ENCODE peak calls at places on chromosomes 5 and 9, in six cellular contexts. One of them, this sample, is unnamed.

GRCh38 chr9:98094316-98094715 is 24.7 kb downstream of the TRIM14 start:
- DNase-seq in HepG2: no peak
- DNase-seq in kidney: no peak
- DNase-seq in colonic mucosa: no peak
- DNase-seq in endothelial cell of umbilical vein: no peak
- DNase-seq in GM23248: no peak
- DNase-seq in this sample: no peak

GRCh38 chr5:78162253-78162862 is 132.1 kb downstream of the AP3B1 start:
- DNase-seq in HepG2: peak
- DNase-seq in kidney: no peak
- DNase-seq in colonic mucosa: no peak
- DNase-seq in endothelial cell of umbilical vein: peak
- DNase-seq in GM23248: peak
- DNase-seq in this sample: peak

GRCh38 chr5:136811086-136811485 is 445.7 kb upstream of the TRPC7 start:
- DNase-seq in HepG2: no peak
- DNase-seq in kidney: no peak
- DNase-seq in colonic mucosa: no peak
- DNase-seq in endothelial cell of umbilical vein: peak
- DNase-seq in GM23248: peak
- DNase-seq in this sample: no peak

GRCh38 chr9:76717611-76718010 is 46.6 kb upstream of the PCA3 start:
- DNase-seq in HepG2: no peak
- DNase-seq in kidney: no peak
- DNase-seq in colonic mucosa: no peak
- DNase-seq in endothelial cell of umbilical vein: peak
- DNase-seq in GM23248: peak
- DNase-seq in this sample: no peak

GRCh38 chr5:130549884-130550552 is 615.0 kb downstream of the HINT1 start:
- DNase-seq in HepG2: peak
- DNase-seq in kidney: no peak
- DNase-seq in colonic mucosa: no peak
- DNase-seq in endothelial cell of umbilical vein: peak
- DNase-seq in GM23248: peak
- DNase-seq in this sample: no peak

GRCh38 chr9:32584784-32585183 is 11.8 kb upstream of the NDUFB6 start:
- DNase-seq in HepG2: no peak
- DNase-seq in kidney: no peak
- DNase-seq in colonic mucosa: no peak
- DNase-seq in endothelial cell of umbilical vein: peak
- DNase-seq in GM23248: peak
- DNase-seq in this sample: no peak

GRCh38 chr5:35468811-35469210 is 148.9 kb upstream of the SPEF2 start:
- DNase-seq in HepG2: no peak
- DNase-seq in kidney: no peak
- DNase-seq in colonic mucosa: no peak
- DNase-seq in endothelial cell of umbilical vein: no peak
- DNase-seq in GM23248: no peak
- DNase-seq in this sample: no peak

GRCh38 chr9:126106404-126106803 is 220.2 kb upstream of the MVB12B start:
- DNase-seq in HepG2: no peak
- DNase-seq in kidney: no peak
- DNase-seq in colonic mucosa: no peak
- DNase-seq in endothelial cell of umbilical vein: no peak
- DNase-seq in GM23248: no peak
- DNase-seq in this sample: no peak

GRCh38 chr9:137783521-137783920 is 94.1 kb upstream of the CACNA1B start:
- DNase-seq in HepG2: no peak
- DNase-seq in kidney: peak
- DNase-seq in colonic mucosa: no peak
- DNase-seq in endothelial cell of umbilical vein: no peak
- DNase-seq in GM23248: no peak
- DNase-seq in this sample: no peak

GRCh38 chr9:83472764-83473163 is 65.4 kb downstream of the FRMD3 start:
- DNase-seq in HepG2: no peak
- DNase-seq in kidney: no peak
- DNase-seq in colonic mucosa: no peak
- DNase-seq in endothelial cell of umbilical vein: no peak
- DNase-seq in GM23248: no peak
- DNase-seq in this sample: no peak

GRCh38 chr5:95285406-95285761 is 490 bp upstream of the MCTP1 start:
- DNase-seq in HepG2: no peak
- DNase-seq in kidney: no peak
- DNase-seq in colonic mucosa: no peak
- DNase-seq in endothelial cell of umbilical vein: peak
- DNase-seq in GM23248: no peak
- DNase-seq in this sample: no peak

GRCh38 chr9:109912082-109912581 is 132.1 kb downstream of the PALM2AKAP2 start:
- DNase-seq in HepG2: no peak
- DNase-seq in kidney: no peak
- DNase-seq in colonic mucosa: no peak
- DNase-seq in endothelial cell of umbilical vein: peak
- DNase-seq in GM23248: peak
- DNase-seq in this sample: no peak

GRCh38 chr5:139696167-139696893 is 48.2 kb downstream of the CXXC5 start:
- DNase-seq in HepG2: no peak
- DNase-seq in kidney: no peak
- DNase-seq in colonic mucosa: no peak
- DNase-seq in endothelial cell of umbilical vein: no peak
- DNase-seq in GM23248: peak
- DNase-seq in this sample: no peak

GRCh38 chr9:14532716-14533115 is 160.5 kb downstream of the ZDHHC21 start:
- DNase-seq in HepG2: peak
- DNase-seq in kidney: no peak
- DNase-seq in colonic mucosa: no peak
- DNase-seq in endothelial cell of umbilical vein: no peak
- DNase-seq in GM23248: peak
- DNase-seq in this sample: no peak

GRCh38 chr9:124282442-124283231 is 24.9 kb downstream of the NEK6 start:
- DNase-seq in HepG2: peak
- DNase-seq in kidney: peak
- DNase-seq in colonic mucosa: peak
- DNase-seq in endothelial cell of umbilical vein: no peak
- DNase-seq in GM23248: no peak
- DNase-seq in this sample: no peak

GRCh38 chr5:61966991-61967390 is 339.0 kb upstream of the KIF2A start:
- DNase-seq in HepG2: no peak
- DNase-seq in kidney: no peak
- DNase-seq in colonic mucosa: no peak
- DNase-seq in endothelial cell of umbilical vein: no peak
- DNase-seq in GM23248: no peak
- DNase-seq in this sample: no peak

GRCh38 chr5:40904205-40904993 is 4.9 kb upstream of the C7 start:
- DNase-seq in HepG2: peak
- DNase-seq in kidney: no peak
- DNase-seq in colonic mucosa: peak
- DNase-seq in endothelial cell of umbilical vein: peak
- DNase-seq in GM23248: peak
- DNase-seq in this sample: peak

GRCh38 chr9:13110766-13111400 is 168.6 kb downstream of the MPDZ start:
- DNase-seq in HepG2: no peak
- DNase-seq in kidney: no peak
- DNase-seq in colonic mucosa: no peak
- DNase-seq in endothelial cell of umbilical vein: no peak
- DNase-seq in GM23248: peak
- DNase-seq in this sample: no peak

GRCh38 chr9:128091144-128091543 is 23.1 kb downstream of the SLC25A25 start:
- DNase-seq in HepG2: no peak
- DNase-seq in kidney: peak
- DNase-seq in colonic mucosa: no peak
- DNase-seq in endothelial cell of umbilical vein: peak
- DNase-seq in GM23248: peak
- DNase-seq in this sample: no peak

GRCh38 chr5:8081179-8081578 is 212.2 kb downstream of the MTRR start:
- DNase-seq in HepG2: no peak
- DNase-seq in kidney: no peak
- DNase-seq in colonic mucosa: no peak
- DNase-seq in endothelial cell of umbilical vein: no peak
- DNase-seq in GM23248: no peak
- DNase-seq in this sample: no peak

GRCh38 chr9:98484218-98484617 is 224.5 kb downstream of the GABBR2 start:
- DNase-seq in HepG2: no peak
- DNase-seq in kidney: no peak
- DNase-seq in colonic mucosa: no peak
- DNase-seq in endothelial cell of umbilical vein: no peak
- DNase-seq in GM23248: peak
- DNase-seq in this sample: no peak

GRCh38 chr5:53601570-53601969 is 41.1 kb downstream of the NDUFS4 start:
- DNase-seq in HepG2: peak
- DNase-seq in kidney: no peak
- DNase-seq in colonic mucosa: no peak
- DNase-seq in endothelial cell of umbilical vein: no peak
- DNase-seq in GM23248: no peak
- DNase-seq in this sample: no peak

GRCh38 chr5:181234455-181235306 is 9.0 kb downstream of the RACK1 start:
- DNase-seq in HepG2: no peak
- DNase-seq in kidney: no peak
- DNase-seq in colonic mucosa: no peak
- DNase-seq in endothelial cell of umbilical vein: no peak
- DNase-seq in GM23248: no peak
- DNase-seq in this sample: no peak

GRCh38 chr5:38154615-38155204 is 103.6 kb upstream of the EGFLAM start:
- DNase-seq in HepG2: peak
- DNase-seq in kidney: no peak
- DNase-seq in colonic mucosa: no peak
- DNase-seq in endothelial cell of umbilical vein: no peak
- DNase-seq in GM23248: no peak
- DNase-seq in this sample: no peak
- H3K9ac ChIP-seq in HepG2: no peak
- H3K9ac ChIP-seq in kidney: no peak
- H3K9ac ChIP-seq in colonic mucosa: no peak
- H3K9ac ChIP-seq in endothelial cell of umbilical vein: no peak
- H3K9ac ChIP-seq in GM23248: no peak
- H3K9ac ChIP-seq in this sample: no peak

DNA sequence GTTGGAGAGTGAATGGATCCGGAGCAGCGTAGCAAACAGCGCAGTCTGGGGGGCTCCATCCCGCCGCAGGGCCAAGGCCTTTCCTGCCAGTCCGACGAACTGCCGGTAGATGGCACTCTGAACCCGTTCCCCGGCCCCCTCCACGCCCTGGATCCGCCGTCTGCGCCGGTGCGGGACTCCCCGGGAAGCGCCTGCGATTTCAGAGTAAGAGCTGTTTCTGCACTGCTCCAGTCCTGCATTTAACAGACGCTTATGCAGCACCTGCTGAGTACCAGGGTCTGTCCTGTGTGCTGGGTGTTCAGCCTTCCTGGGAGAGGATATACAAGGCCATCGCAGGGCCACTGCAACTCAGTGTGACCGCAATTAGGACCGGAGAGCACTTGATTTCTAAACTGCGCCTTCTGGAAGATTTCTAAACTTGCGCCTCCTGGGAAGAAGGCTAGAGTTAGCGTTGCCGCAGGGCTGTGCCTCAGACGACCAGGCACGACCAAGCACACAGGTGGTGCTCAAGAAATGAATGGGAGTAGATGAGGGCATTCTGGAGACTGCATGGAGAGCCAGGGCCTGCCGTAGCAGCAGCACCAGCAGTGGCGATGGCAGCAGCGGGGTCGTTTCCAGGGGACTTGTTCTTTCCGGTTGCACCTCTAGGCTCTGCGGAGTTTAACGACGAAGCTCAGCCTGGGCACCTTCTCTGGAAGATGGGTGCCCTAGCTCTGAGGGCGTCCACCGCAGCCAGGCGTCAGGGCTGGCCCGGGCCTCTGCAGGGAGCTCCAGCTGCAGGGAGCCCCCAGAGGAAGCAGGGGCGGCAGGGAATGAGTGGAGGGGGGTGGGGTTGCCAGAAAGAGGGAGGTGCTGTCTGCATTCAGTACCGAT is 14.3 kb upstream of the TIFAB start:
- DNase-seq in HepG2: peak
- DNase-seq in kidney: peak
- DNase-seq in colonic mucosa: peak
- DNase-seq in endothelial cell of umbilical vein: peak
- DNase-seq in GM23248: peak
- DNase-seq in this sample: no peak
- H3K9ac ChIP-seq in HepG2: no peak
- H3K9ac ChIP-seq in kidney: no peak
- H3K9ac ChIP-seq in colonic mucosa: no peak
- H3K9ac ChIP-seq in endothelial cell of umbilical vein: no peak
- H3K9ac ChIP-seq in GM23248: no peak
- H3K9ac ChIP-seq in this sample: no peak

DNA sequence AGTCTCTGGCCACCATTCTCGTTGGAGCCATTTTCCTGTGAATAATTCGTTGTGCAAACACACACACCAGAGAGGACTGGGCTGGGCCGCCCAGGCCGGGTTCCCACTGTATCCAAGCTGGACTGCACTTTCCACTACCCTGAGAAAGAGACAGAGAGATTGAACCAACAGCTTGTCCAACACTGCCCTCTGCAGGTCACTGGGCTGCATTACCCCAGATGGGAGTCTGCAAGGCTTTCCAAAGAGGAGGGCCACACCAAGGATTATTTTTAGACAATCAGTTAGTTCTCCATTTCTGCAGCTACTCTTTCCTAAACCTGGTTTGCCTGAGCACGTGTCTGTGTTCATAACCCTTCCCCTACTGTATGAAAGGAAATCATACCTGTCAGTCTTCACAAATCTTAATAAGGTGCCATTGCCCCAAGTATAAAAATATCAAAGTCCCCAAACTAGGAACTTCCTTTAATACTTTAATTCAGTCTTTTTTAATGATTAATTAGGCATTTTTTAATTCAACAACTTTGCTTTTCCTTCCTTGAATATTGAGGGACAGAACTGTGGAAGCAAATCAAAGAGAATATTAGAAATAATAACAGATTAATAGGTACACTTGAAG is 13.3 kb upstream of the FGF1 start:
- DNase-seq in HepG2: peak
- DNase-seq in kidney: peak
- DNase-seq in colonic mucosa: peak
- DNase-seq in endothelial cell of umbilical vein: peak
- DNase-seq in GM23248: peak
- DNase-seq in this sample: peak
- H3K9ac ChIP-seq in HepG2: no peak
- H3K9ac ChIP-seq in kidney: peak
- H3K9ac ChIP-seq in colonic mucosa: no peak
- H3K9ac ChIP-seq in endothelial cell of umbilical vein: no peak
- H3K9ac ChIP-seq in GM23248: no peak
- H3K9ac ChIP-seq in this sample: no peak

GRCh38 chr5:172775326-172776234 is 4.6 kb upstream of the DUSP1 start:
- DNase-seq in HepG2: peak
- DNase-seq in kidney: no peak
- DNase-seq in colonic mucosa: peak
- DNase-seq in endothelial cell of umbilical vein: no peak
- DNase-seq in GM23248: peak
- DNase-seq in this sample: no peak
- H3K9ac ChIP-seq in HepG2: peak
- H3K9ac ChIP-seq in kidney: no peak
- H3K9ac ChIP-seq in colonic mucosa: peak
- H3K9ac ChIP-seq in endothelial cell of umbilical vein: no peak
- H3K9ac ChIP-seq in GM23248: peak
- H3K9ac ChIP-seq in this sample: no peak

GRCh38 chr9:131237931-131238401 is 38.3 kb downstream of the FAM78A start:
- DNase-seq in HepG2: no peak
- DNase-seq in kidney: peak
- DNase-seq in colonic mucosa: peak
- DNase-seq in endothelial cell of umbilical vein: peak
- DNase-seq in GM23248: peak
- DNase-seq in this sample: no peak
- H3K9ac ChIP-seq in HepG2: no peak
- H3K9ac ChIP-seq in kidney: peak
- H3K9ac ChIP-seq in colonic mucosa: peak
- H3K9ac ChIP-seq in endothelial cell of umbilical vein: peak
- H3K9ac ChIP-seq in GM23248: peak
- H3K9ac ChIP-seq in this sample: no peak

GRCh38 chr9:22446589-22446949 is at the start of gene DMRTA1:
- DNase-seq in HepG2: no peak
- DNase-seq in kidney: peak
- DNase-seq in colonic mucosa: peak
- DNase-seq in endothelial cell of umbilical vein: peak
- DNase-seq in GM23248: peak
- DNase-seq in this sample: no peak
- H3K9ac ChIP-seq in HepG2: no peak
- H3K9ac ChIP-seq in kidney: peak
- H3K9ac ChIP-seq in colonic mucosa: peak
- H3K9ac ChIP-seq in endothelial cell of umbilical vein: peak
- H3K9ac ChIP-seq in GM23248: no peak
- H3K9ac ChIP-seq in this sample: no peak

This sample was measured in SK-N-MC.